ENCODE peak calls at places on chromosomes 2 and 18, in seven cellular contexts. A is fibroblast of the conjunctiva; B is caudate nucleus; C is GM13977; M is NCI-H748 treated with DMSO at 0.1 percent for 48 hours; T is WTC11; Q is stimulated activated CD8-positive, alpha-beta memory T cell treated with anti-CD3 and anti-CD28 coated beads, Interleukin-7, amount 100 ng/mL, for 48 hours. E is an unnamed sample.

GRCh38 chr2:105935048-105935447 is 190.3 kb downstream of the NCK2 start:
- DNase-seq in A (no peak), B (no peak), C (no peak), M (no peak), T (no peak), Q (no peak), E (no peak)

GRCh38 chr2:86622409-86622877 is 1.2 kb downstream of the RNF103 start:
- DNase-seq in A (no peak), B (peak; percentile 31), C (no peak), M (peak; percentile 9), T (peak; percentile 18), Q (peak; percentile 2), E (no peak)

GRCh38 chr2:168626610-168627009 is 170.5 kb downstream of the CERS6 start:
- DNase-seq in A (no peak), B (no peak), C (no peak), M (no peak), T (no peak), Q (no peak), E (no peak)

GRCh38 chr18:4839639-4840038 is 357.4 kb downstream of the AKAIN1 start:
- DNase-seq in A (no peak), B (no peak), C (no peak), M (no peak), T (no peak), Q (no peak), E (no peak)

GRCh38 chr2:6934329-6934728 is 17.1 kb downstream of the RNF144A start:
- DNase-seq in A (no peak), B (no peak), C (no peak), M (no peak), T (no peak), Q (no peak), E (no peak)

GRCh38 chr18:58310517-58310916 is 266.5 kb downstream of the NEDD4L start:
- DNase-seq in A (no peak), B (peak; percentile 80), C (no peak), M (no peak), T (no peak), Q (peak; percentile 26), E (no peak)

GRCh38 chr2:17538844-17539554 is 1.5 kb upstream of the VSNL1 start:
- DNase-seq in A (peak; percentile 32), B (no peak), C (peak; percentile 44), M (peak; percentile 38), T (peak; percentile 75), Q (no peak), E (no peak)

GRCh38 chr2:43890855-43891254 is 52.1 kb downstream of the ABCG8 start:
- DNase-seq in A (peak; percentile 10), B (no peak), C (no peak), M (no peak), T (no peak), Q (no peak), E (no peak)

GRCh38 chr2:15010346-15010745 is 377.8 kb downstream of the LRATD1 start:
- DNase-seq in A (no peak), B (no peak), C (no peak), M (no peak), T (no peak), Q (no peak), E (no peak)

GRCh38 chr2:42854207-42854818 is 61.9 kb upstream of the HAAO start:
- DNase-seq in A (no peak), B (no peak), C (no peak), M (no peak), T (peak; percentile 18), Q (no peak), E (no peak)

GRCh38 chr2:236600892-236601291 is 31.3 kb downstream of the ACKR3 start:
- DNase-seq in A (no peak), B (no peak), C (no peak), M (peak; percentile 90), T (no peak), Q (no peak), E (peak; percentile 86)

GRCh38 chr2:140918426-140918825 is 1212.4 kb downstream of the LRP1B start:
- DNase-seq in A (no peak), B (no peak), C (no peak), M (no peak), T (no peak), Q (no peak), E (no peak)

GRCh38 chr2:20093263-20094141 is 42.1 kb upstream of the LAPTM4A start:
- DNase-seq in A (peak; percentile 76), B (no peak), C (no peak), M (peak; percentile 14), T (peak; percentile 53), Q (no peak), E (no peak)

GRCh38 chr2:111675419-111676194 is 208.4 kb downstream of the ANAPC1 start:
- DNase-seq in A (no peak), B (no peak), C (no peak), M (no peak), T (no peak), Q (no peak), E (no peak)

GRCh38 chr2:119122663-119123062 is 35.9 kb downstream of the C1QL2 start:
- DNase-seq in A (no peak), B (no peak), C (no peak), M (no peak), T (no peak), Q (no peak), E (no peak)

GRCh38 chr2:101736861-101737291 is 39.4 kb downstream of the MAP4K4 start:
- DNase-seq in A (peak; percentile 27), B (no peak), C (no peak), M (no peak), T (no peak), Q (peak; percentile 65), E (no peak)

GRCh38 chr18:43789234-43790000 is 512.1 kb upstream of the SYT4 start:
- DNase-seq in A (peak; percentile 45), B (no peak), C (no peak), M (peak; percentile 81), T (no peak), Q (no peak), E (no peak)

GRCh38 chr18:9513971-9514512 is 38.7 kb downstream of the RALBP1 start:
- DNase-seq in A (no peak), B (no peak), C (no peak), M (no peak), T (no peak), Q (no peak), E (no peak)

GRCh38 chr2:218229851-218230250 is 12.9 kb downstream of the ARPC2 start:
- DNase-seq in A (no peak), B (no peak), C (no peak), M (no peak), T (no peak), Q (no peak), E (no peak)

GRCh38 chr2:12725238-12726187 is 8.8 kb downstream of the TRIB2 start:
- DNase-seq in A (no peak), B (no peak), C (no peak), M (no peak), T (no peak), Q (no peak), E (no peak)

GRCh38 chr2:224850081-224850480 is 133.9 kb upstream of the CCDC195 start:
- DNase-seq in A (no peak), B (peak; percentile 16), C (no peak), M (no peak), T (no peak), Q (no peak), E (no peak)

GRCh38 chr18:77084757-77085035 is 47.9 kb downstream of the MBP start:
- DNase-seq in A (no peak), B (no peak), C (no peak), M (peak; percentile 62), T (no peak), Q (no peak), E (no peak)

GRCh38 chr2:216486708-216487107 is 11.9 kb upstream of the RPL37A start:
- DNase-seq in A (no peak), B (no peak), C (no peak), M (no peak), T (no peak), Q (no peak), E (no peak)

GRCh38 chr18:42183746-42184145 is 228.7 kb downstream of the PIK3C3 start:
- DNase-seq in A (peak; percentile 4), B (no peak), C (no peak), M (no peak), T (no peak), Q (no peak), E (no peak)

GRCh38 chr2:241720560-241720959 is 13.9 kb upstream of the D2HGDH start:
- DNase-seq in A (no peak), B (no peak), C (peak; percentile 20), M (no peak), T (no peak), Q (no peak), E (no peak)

GRCh38 chr2:169363570-169364150 is 1.3 kb upstream of the LRP2 start:
- DNase-seq in A (no peak), B (no peak), C (peak; percentile 73), M (peak; percentile 49), T (peak; percentile 47), Q (no peak), E (peak; percentile 59)

GRCh38 chr2:174007010-174007409 is 41.8 kb upstream of the SP3 start:
- DNase-seq in A (no peak), B (no peak), C (no peak), M (no peak), T (no peak), Q (no peak), E (no peak)

GRCh38 chr2:163281717-163282116 is 443.1 kb upstream of the KCNH7 start:
- DNase-seq in A (no peak), B (no peak), C (no peak), M (no peak), T (no peak), Q (no peak), E (no peak)

GRCh38 chr2:122166820-122167219 is 411.4 kb downstream of the TSN start:
- DNase-seq in A (no peak), B (no peak), C (no peak), M (no peak), T (no peak), Q (no peak), E (no peak)

GRCh38 chr2:100066246-100066645 is 76.1 kb downstream of the AFF3 start:
- DNase-seq in A (no peak), B (no peak), C (no peak), M (no peak), T (no peak), Q (no peak), E (no peak)

GRCh38 chr2:29115797-29116781 is 874 bp downstream of the CLIP4 start:
- DNase-seq in A (peak; percentile 59), B (peak; percentile 58), C (peak; percentile 60), M (no peak), T (peak; percentile 21), Q (peak; percentile 51), E (no peak)

GRCh38 chr2:174780871-174781270 is 16.6 kb upstream of the CHRNA1 start:
- DNase-seq in A (no peak), B (no peak), C (no peak), M (no peak), T (no peak), Q (no peak), E (no peak)

GRCh38 chr2:24594283-24594682 is 103.2 kb downstream of the NCOA1 start:
- DNase-seq in A (peak; percentile 24), B (no peak), C (no peak), M (no peak), T (no peak), Q (no peak), E (no peak)

GRCh38 chr2:189129971-189130370 is 49.6 kb downstream of the COL5A2 start:
- DNase-seq in A (no peak), B (no peak), C (no peak), M (no peak), T (no peak), Q (no peak), E (no peak)

E was measured in NCI-H774.